ENCODE peak calls at places on chromosomes 6 and 20, in seven cellular contexts. W is astrocyte, V is tibial artery, O is adipocyte, R is right lobe of liver, Y is fibroblast of lung, B is mucosa of descending colon. D is an unnamed sample.
A peak's percentile ranks its signal among the peaks of the same experiment; 100 is the strongest.

GRCh38 chr6:4973972-4974885 is 29.6 kb downstream of the RPP40 start:
- DNase-seq in O (peak; percentile 88), Y (peak; percentile 72), W (peak; percentile 51), V (peak; percentile 33), R (no peak), B (no peak), D (peak; percentile 56)

GRCh38 chr6:73985891-73986290 is 289.9 kb downstream of the CD109 start:
- DNase-seq in W (peak; percentile 5), B (no peak), R (no peak), Y (peak; percentile 41), V (no peak), O (peak; percentile 70), D (no peak)

GRCh38 chr6:122388945-122389344 is 10.5 kb upstream of the HSF2 start:
- DNase-seq in B (no peak), R (no peak), W (no peak), Y (no peak), O (no peak), V (no peak), D (no peak)

GRCh38 chr6:158121335-158121734 is 46.7 kb downstream of the SERAC1 start:
- DNase-seq in R (no peak), V (no peak), Y (no peak), B (no peak), O (no peak), W (no peak), D (peak; percentile 37)

GRCh38 chr6:34705241-34705640 is 8.7 kb upstream of the ILRUN start:
- DNase-seq in W (peak; percentile 63), B (no peak), V (no peak), O (no peak), R (no peak), Y (peak; percentile 62), D (no peak)

GRCh38 chr6:75094614-75095321 is 111.1 kb downstream of the COL12A1 start:
- DNase-seq in B (no peak), Y (peak; percentile 98), O (peak; percentile 89), R (no peak), V (no peak), W (peak; percentile 95), D (no peak)

GRCh38 chr6:38427492-38428210 is 212.1 kb downstream of the BTBD9 start:
- DNase-seq in V (no peak), O (no peak), R (no peak), W (no peak), B (no peak), Y (no peak), D (no peak)

GRCh38 chr6:14857501-14857900 is 388.4 kb upstream of the JARID2 start:
- DNase-seq in Y (no peak), O (no peak), W (no peak), V (no peak), B (peak; percentile 34), R (peak; percentile 56), D (no peak)

GRCh38 chr6:167845856-167846255 is 19.1 kb downstream of the AFDN start:
- DNase-seq in B (no peak), O (no peak), R (no peak), Y (no peak), W (no peak), V (no peak), D (peak; percentile 46)

GRCh38 chr6:155314773-155315515 is 660 bp upstream of the TFB1M start:
- DNase-seq in V (peak; percentile 67), W (peak; percentile 75), Y (peak; percentile 90), B (no peak), O (peak; percentile 82), R (peak; percentile 74), D (peak; percentile 56)

GRCh38 chr6:22248513-22249308 is 48.1 kb downstream of the PRL start:
- DNase-seq in W (peak; percentile 81), R (no peak), Y (peak; percentile 80), O (peak; percentile 57), B (no peak), V (no peak), D (no peak)

GRCh38 chr6:136526196-136526930 is 23.9 kb downstream of the MAP7 start:
- DNase-seq in W (peak; percentile 36), Y (peak; percentile 65), V (peak; percentile 46), O (peak; percentile 72), B (peak; percentile 45), R (peak; percentile 62), D (peak; percentile 42)

GRCh38 chr6:47603995-47604394 is 94.4 kb upstream of the ADGRF4 start:
- DNase-seq in O (no peak), V (no peak), W (no peak), R (no peak), Y (peak; percentile 10), B (no peak), D (no peak)

GRCh38 chr20:50911030-50911429 is 20.2 kb downstream of the ADNP start:
- DNase-seq in Y (peak; percentile 64), R (no peak), B (no peak), V (no peak), O (peak; percentile 93), W (peak; percentile 55), D (no peak)

GRCh38 chr6:118651282-118652050 is at the start of gene CEP85L:
- DNase-seq in W (peak; percentile 74), R (peak; percentile 94), Y (peak; percentile 88), O (peak; percentile 98), B (peak; percentile 91), V (peak; percentile 89), D (peak; percentile 93)

GRCh38 chr6:129635396-129636164 is 74.4 kb downstream of the ARHGAP18 start:
- DNase-seq in O (peak; percentile 32), V (no peak), R (no peak), Y (peak; percentile 87), B (no peak), W (peak; percentile 66), D (no peak)

GRCh38 chr6:8113260-8113659 is 10.9 kb upstream of the EEF1E1 start:
- DNase-seq in O (peak; percentile 73), W (peak; percentile 11), R (no peak), V (no peak), B (no peak), Y (peak; percentile 6), D (no peak)

GRCh38 chr20:19815553-19815991 is 57.5 kb downstream of the RIN2 start:
- DNase-seq in V (peak; percentile 64), Y (peak; percentile 91), W (peak; percentile 98), O (peak; percentile 94), B (no peak), R (no peak), D (no peak)

GRCh38 chr6:159008656-159009288 is 8.8 kb upstream of the RSPH3 start:
- DNase-seq in W (peak; percentile 5), R (no peak), O (peak; percentile 46), Y (peak; percentile 57), V (no peak), B (no peak), D (no peak)

GRCh38 chr6:68024570-68025269 is 610.4 kb upstream of the ADGRB3 start:
- DNase-seq in V (no peak), W (no peak), Y (no peak), O (no peak), B (no peak), R (no peak), D (no peak)

GRCh38 chr6:166056637-166057036 is 111.0 kb downstream of the TBXT start:
- DNase-seq in R (no peak), O (no peak), B (no peak), V (peak; percentile 31), Y (peak; percentile 18), W (peak; percentile 84), D (no peak)

GRCh38 chr6:13005994-13006393 is 289.4 kb downstream of the PHACTR1 start:
- DNase-seq in O (no peak), R (no peak), W (no peak), B (no peak), V (no peak), Y (no peak), D (no peak)

GRCh38 chr6:22436134-22436533 is 133.2 kb upstream of the HDGFL1 start:
- DNase-seq in O (no peak), V (no peak), R (no peak), B (no peak), Y (no peak), W (no peak), D (no peak)

GRCh38 chr6:158958504-158959386 is 41.3 kb downstream of the RSPH3 start:
- DNase-seq in W (no peak), R (no peak), B (no peak), O (no peak), V (no peak), Y (no peak), D (no peak)

GRCh38 chr6:32843321-32843978 is 397 bp downstream of the PSMB8 start:
- DNase-seq in W (no peak), O (peak; percentile 34), V (no peak), Y (peak; percentile 17), R (no peak), B (no peak), D (no peak)

GRCh38 chr6:141510803-141511202 is 621.9 kb upstream of the GJE1 start:
- DNase-seq in V (no peak), W (no peak), O (peak; percentile 18), B (no peak), Y (no peak), R (no peak), D (no peak)
- H3K9me3 ChIP-seq in V (peaks cover 9% of the 10 kb centered on the region), W (peaks cover 6% of the 10 kb centered on the region), O (peaks cover 9% of the 10 kb centered on the region), B (peaks cover 12% of the 10 kb centered on the region), Y (no peaks in the 10 kb centered on the region), R (no peaks in the 10 kb centered on the region), D (peaks cover 2% of the 10 kb centered on the region)

GRCh38 chr20:56217820-56218219 is 30.7 kb upstream of the MC3R start:
- DNase-seq in W (no peak), R (no peak), V (no peak), O (no peak), B (no peak), Y (no peak), D (no peak)
- H3K9me3 ChIP-seq in W (peaks cover 7% of the 10 kb centered on the region), R (no peaks in the 10 kb centered on the region), V (no peaks in the 10 kb centered on the region), O (peaks cover 6% of the 10 kb centered on the region), B (peaks cover 9% of the 10 kb centered on the region), Y (no peaks in the 10 kb centered on the region), D (no peaks in the 10 kb centered on the region)

DNA sequence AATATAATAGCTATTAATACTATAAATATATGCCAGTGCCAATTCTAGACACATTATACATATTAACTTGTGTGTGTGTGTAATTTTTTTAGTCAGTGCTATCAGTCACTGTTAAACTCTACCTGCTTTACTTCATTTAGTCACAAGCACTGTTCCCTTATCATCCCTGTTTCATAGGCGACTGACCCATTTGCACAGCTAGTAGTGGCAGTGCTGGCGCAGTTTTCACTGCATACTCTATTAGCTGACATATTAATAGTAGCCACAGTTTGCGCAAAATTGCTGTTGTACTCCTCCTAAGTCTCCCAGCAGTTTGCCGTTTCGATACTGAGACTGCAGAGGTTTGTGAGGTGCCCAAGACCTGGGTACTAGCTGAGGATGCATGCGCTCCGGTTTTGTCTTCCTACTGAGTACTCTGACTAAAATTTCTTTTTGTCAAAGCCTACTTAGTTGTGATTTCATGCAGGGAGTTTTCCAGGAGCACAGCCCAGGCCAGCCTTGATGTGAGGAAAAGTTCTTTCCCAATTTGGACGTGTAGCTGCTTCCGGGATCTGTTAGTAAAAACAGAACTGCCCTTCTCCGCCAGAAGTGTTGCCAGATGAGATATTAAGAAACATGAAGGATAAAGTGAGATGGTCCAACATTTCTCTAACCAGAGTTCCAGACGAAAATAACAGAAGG is 5.6 kb downstream of the BAG2 start:
- DNase-seq in Y (peak; percentile 79), O (no peak), W (no peak), B (no peak), V (peak; percentile 81), R (no peak), D (no peak)
- H3K9me3 ChIP-seq in Y (no peaks in the 10 kb centered on the region), O (no peaks in the 10 kb centered on the region), W (no peaks in the 10 kb centered on the region), B (no peaks in the 10 kb centered on the region), V (no peaks in the 10 kb centered on the region), R (no peaks in the 10 kb centered on the region), D (no peaks in the 10 kb centered on the region)

GRCh38 chr20:55790178-55790577 is 215.1 kb downstream of the CBLN4 start:
- DNase-seq in V (no peak), W (no peak), R (peak; percentile 62), B (no peak), O (no peak), Y (no peak), D (no peak)

GRCh38 chr20:55793986-55794385 is 211.3 kb downstream of the CBLN4 start:
- DNase-seq in R (no peak), Y (no peak), B (no peak), V (no peak), W (no peak), O (no peak), D (no peak)

GRCh38 chr20:55792049-55792448 is 213.3 kb downstream of the CBLN4 start:
- DNase-seq in R (no peak), V (no peak), O (no peak), Y (no peak), B (no peak), W (no peak), D (no peak)
- H3K9me3 ChIP-seq in R (no peaks in the 10 kb centered on the region), V (no peaks in the 10 kb centered on the region), O (peaks cover 8% of the 10 kb centered on the region), Y (no peaks in the 10 kb centered on the region), B (no peaks in the 10 kb centered on the region), W (no peaks in the 10 kb centered on the region), D (no peaks in the 10 kb centered on the region)